ENCODE peak calls at places on chromosome 3, in eight cellular contexts. F, V, J, Q, N, M, P and E are unnamed samples.

GRCh38 chr3:66037986-66038369 is 740 bp downstream of the MAGI1 start:
- DNase-seq in M (no peak), V (no peak), P (no peak), J (no peak), Q (peak), N (no peak), F (peak), E (peak)

GRCh38 chr3:131900891-131901290 is 133.9 kb downstream of the CPNE4 start:
- DNase-seq in N (no peak), P (no peak), J (no peak), Q (no peak), F (no peak), M (no peak), V (peak), E (no peak)

GRCh38 chr3:73623996-73624362 is 762 bp downstream of the PDZRN3 start:
- DNase-seq in V (no peak), Q (peak), P (no peak), M (no peak), F (peak), J (peak), N (no peak), E (peak)

GRCh38 chr3:18027161-18027939 is 284.9 kb upstream of the TBC1D5 start:
- DNase-seq in N (no peak), F (no peak), J (no peak), P (no peak), M (no peak), Q (no peak), V (peak), E (no peak)

GRCh38 chr3:25653322-25653721 is 11.4 kb downstream of the TOP2B start:
- DNase-seq in N (no peak), P (no peak), F (no peak), J (no peak), V (no peak), M (no peak), Q (no peak), E (no peak)

GRCh38 chr3:123325766-123326256 is 123.1 kb downstream of the ADCY5 start:
- DNase-seq in F (no peak), P (no peak), M (no peak), Q (no peak), N (no peak), J (no peak), V (no peak), E (no peak)

GRCh38 chr3:21795863-21796392 is 44.9 kb upstream of the ZNF385D start:
- DNase-seq in F (no peak), M (no peak), N (no peak), J (no peak), V (no peak), Q (no peak), P (no peak), E (no peak)

GRCh38 chr3:170419301-170420087 is 826 bp downstream of the CLDN11 start:
- DNase-seq in F (no peak), N (no peak), Q (peak), M (no peak), J (no peak), P (no peak), V (no peak), E (peak)

GRCh38 chr3:111517801-111518200 is 24.2 kb upstream of the CD96 start:
- DNase-seq in J (no peak), M (no peak), P (no peak), V (peak), F (no peak), Q (no peak), N (no peak), E (no peak)

GRCh38 chr3:21020681-21021080 is 730.3 kb downstream of the ZNF385D start:
- DNase-seq in P (no peak), M (no peak), N (no peak), J (peak), V (no peak), F (no peak), Q (no peak), E (no peak)

GRCh38 chr3:187406927-187407326 is 38.7 kb downstream of the RTP4 start:
- DNase-seq in F (no peak), N (no peak), J (no peak), M (no peak), Q (no peak), P (no peak), V (peak), E (no peak)

GRCh38 chr3:127628788-127629456 is at the start of gene PODXL2:
- DNase-seq in J (peak), V (no peak), F (no peak), N (peak), P (peak), M (peak), Q (peak), E (peak)

GRCh38 chr3:175269394-175269793 is 410.3 kb downstream of the NAALADL2 start:
- DNase-seq in J (no peak), F (no peak), V (no peak), M (no peak), P (no peak), N (no peak), Q (no peak), E (no peak)

GRCh38 chr3:42544492-42545283 is 37.1 kb downstream of the SEC22C start:
- DNase-seq in Q (peak), J (no peak), N (no peak), M (no peak), V (no peak), F (peak), P (no peak), E (no peak)

GRCh38 chr3:46669191-46669999 is 24.1 kb downstream of the ALS2CL start:
- DNase-seq in V (no peak), M (no peak), F (peak), N (no peak), Q (no peak), J (no peak), P (no peak), E (no peak)

GRCh38 chr3:7270731-7271130 is 409.8 kb downstream of the GRM7 start:
- DNase-seq in M (no peak), F (no peak), V (no peak), J (no peak), P (no peak), N (no peak), Q (no peak), E (no peak)

GRCh38 chr3:373193-373784 is 176.7 kb downstream of the CHL1 start:
- DNase-seq in J (no peak), N (no peak), F (no peak), M (no peak), V (no peak), P (no peak), Q (no peak), E (no peak)

GRCh38 chr3:55490194-55490913 is 3.2 kb upstream of the WNT5A start:
- DNase-seq in V (no peak), M (no peak), N (no peak), Q (no peak), J (no peak), F (no peak), P (no peak), E (no peak)

GRCh38 chr3:122263058-122263457 is 62.0 kb upstream of the CSTA start:
- DNase-seq in N (no peak), P (no peak), F (no peak), J (no peak), Q (no peak), M (no peak), V (no peak), E (no peak)

GRCh38 chr3:55486857-55487375 is at the start of gene WNT5A:
- DNase-seq in F (no peak), Q (peak), P (no peak), J (no peak), M (no peak), N (no peak), V (no peak), E (no peak)

GRCh38 chr3:128001576-128001975 is 50.7 kb upstream of the SEC61A1 start:
- DNase-seq in Q (no peak), V (no peak), P (no peak), F (no peak), J (no peak), N (no peak), M (no peak), E (no peak)

GRCh38 chr3:185732782-185733181 is 92.1 kb downstream of the IGF2BP2 start:
- DNase-seq in M (no peak), V (peak), N (no peak), F (no peak), P (no peak), Q (peak), J (no peak), E (no peak)

GRCh38 chr3:103866113-103866512 is 1431.3 kb downstream of the ZPLD1 start:
- DNase-seq in N (no peak), J (no peak), V (no peak), F (no peak), Q (no peak), P (no peak), M (no peak), E (no peak)

GRCh38 chr3:125107861-125108567 is 52.2 kb upstream of the HEG1 start:
- DNase-seq in Q (peak), V (peak), P (no peak), J (no peak), N (no peak), M (no peak), F (peak), E (no peak)

GRCh38 chr3:55474213-55474632 is 12.9 kb downstream of the WNT5A start:
- DNase-seq in V (no peak), M (no peak), F (no peak), Q (no peak), J (no peak), P (no peak), N (no peak), E (peak)

GRCh38 chr3:141302364-141303141 is 65.8 kb upstream of the ZBTB38 start:
- DNase-seq in P (no peak), V (peak), J (no peak), M (no peak), Q (peak), F (peak), N (no peak), E (no peak)

GRCh38 chr3:127183931-127184869 is 8.7 kb upstream of the PRR23E start:
- DNase-seq in P (no peak), M (no peak), N (no peak), Q (no peak), J (no peak), F (peak), V (no peak), E (no peak)

GRCh38 chr3:136350557-136350956 is 100.4 kb downstream of the PCCB start:
- DNase-seq in Q (peak), N (no peak), M (no peak), F (no peak), V (peak), P (no peak), J (no peak), E (no peak)

GRCh38 chr3:23876901-23877300 is 39.9 kb downstream of the NKIRAS1 start:
- DNase-seq in N (no peak), F (no peak), J (no peak), M (no peak), P (no peak), Q (no peak), V (no peak), E (no peak)

GRCh38 chr3:127820221-127820870 is 2.0 kb downstream of the MGLL start:
- DNase-seq in N (peak), F (no peak), M (no peak), P (no peak), Q (peak), J (no peak), V (peak), E (no peak)

GRCh38 chr3:122416966-122417365 is 1.1 kb upstream of the WDR5B start:
- DNase-seq in V (peak), J (peak), Q (peak), M (no peak), P (no peak), F (no peak), N (no peak), E (no peak)

GRCh38 chr3:171791695-171792082 is 18.6 kb downstream of the PLD1 start:
- DNase-seq in F (no peak), J (no peak), V (peak), M (no peak), Q (peak), P (no peak), N (no peak), E (no peak)

GRCh38 chr3:134898315-134898714 is 103.3 kb downstream of the EPHB1 start:
- DNase-seq in N (no peak), P (no peak), V (no peak), M (no peak), Q (no peak), J (no peak), F (no peak), E (no peak)

GRCh38 chr3:139808196-139808595 is 126.8 kb upstream of the CLSTN2 start:
- DNase-seq in J (no peak), Q (no peak), M (no peak), F (no peak), P (no peak), N (no peak), V (no peak), E (no peak)

GRCh38 chr3:183698318-183698731 is 728 bp downstream of the YEATS2 start:
- DNase-seq in M (peak), P (no peak), J (peak), V (peak), F (no peak), Q (peak), N (peak), E (no peak)

GRCh38 chr3:146498002-146498736 is 28.8 kb upstream of the PLSCR2 start:
- DNase-seq in Q (no peak), P (no peak), J (no peak), M (no peak), F (no peak), N (no peak), V (no peak), E (no peak)

GRCh38 chr3:5061218-5061569 is 60.9 kb upstream of the ARL8B start:
- DNase-seq in F (no peak), V (no peak), P (no peak), J (no peak), Q (no peak), M (no peak), N (no peak), E (no peak)

GRCh38 chr3:128859573-128860154 is 19.8 kb upstream of the ACAD9 start:
- DNase-seq in V (no peak), Q (no peak), M (no peak), P (no peak), F (no peak), J (no peak), N (no peak), E (peak)